ENCODE peak calls at places on chromosomes 7 and 10, in nine cellular contexts. N is NCI-H1694; P is stimulated activated naive CD8-positive, alpha-beta T cell treated with anti-CD3 and anti-CD28 coated beads, Interleukin-15, Interleukin-2, amounts not matched to agents 100 U/mL and 50 U/mL, for 24 hours; T is neural crest cell; W is cardiac septum; X is heart left ventricle; K is AG08395; S is HS-5; J is Daoy. I is an unnamed sample.

GRCh38 chr7:47484457-47484856 is 97.5 kb downstream of the TNS3 start:
- DNase-seq in N (no peak), P (no peak), T (no peak), W (no peak), X (no peak), K (no peak), S (no peak), J (no peak), I (no peak)

GRCh38 chr7:84524714-84525694 is 330.4 kb upstream of the SEMA3A start:
- DNase-seq in N (no peak), P (no peak), T (no peak), W (no peak), X (no peak), K (peak), S (no peak), J (no peak), I (no peak)

GRCh38 chr7:496528-497295 is 22.9 kb downstream of the PDGFA start:
- DNase-seq in N (no peak), P (no peak), T (no peak), W (no peak), X (peak), K (no peak), S (no peak), J (no peak), I (no peak)

GRCh38 chr10:44385423-44385725 is 477 bp upstream of the CXCL12 start:
- DNase-seq in N (no peak), P (no peak), T (no peak), W (no peak), X (no peak), K (no peak), S (no peak), J (no peak), I (no peak)

GRCh38 chr10:124152781-124153600 is 59.6 kb upstream of the CHST15 start:
- DNase-seq in N (no peak), P (peak), T (peak), W (peak), X (peak), K (peak), S (peak), J (peak), I (no peak)

GRCh38 chr7:30463400-30464145 is 15.0 kb downstream of the NOD1 start:
- DNase-seq in N (no peak), P (no peak), T (no peak), W (no peak), X (no peak), K (no peak), S (no peak), J (no peak), I (no peak)

GRCh38 chr7:149873968-149874643 is at the start of gene ATP6V0E2:
- DNase-seq in N (no peak), P (no peak), T (no peak), W (no peak), X (no peak), K (no peak), S (no peak), J (no peak), I (no peak)

GRCh38 chr7:85716353-85716752 is 529.5 kb upstream of the SEMA3D start:
- DNase-seq in N (no peak), P (no peak), T (no peak), W (no peak), X (no peak), K (no peak), S (no peak), J (no peak), I (no peak)

GRCh38 chr7:3552499-3552898 is 251.4 kb downstream of the SDK1 start:
- DNase-seq in N (no peak), P (no peak), T (no peak), W (no peak), X (no peak), K (no peak), S (no peak), J (peak), I (no peak)

GRCh38 chr7:157339777-157340677 is 3.2 kb downstream of the DNAJB6 start:
- DNase-seq in N (peak), P (peak), T (peak), W (no peak), X (peak), K (peak), S (no peak), J (peak), I (no peak)

GRCh38 chr7:154753226-154753625 is 249.7 kb downstream of the PAXIP1 start:
- DNase-seq in N (no peak), P (no peak), T (no peak), W (no peak), X (no peak), K (no peak), S (no peak), J (no peak), I (no peak)

GRCh38 chr7:110835889-110836288 is 255.0 kb upstream of the LRRN3 start:
- DNase-seq in N (no peak), P (no peak), T (no peak), W (no peak), X (no peak), K (no peak), S (no peak), J (no peak), I (no peak)

GRCh38 chr10:60958892-60959601 is 15.1 kb upstream of the RHOBTB1 start:
- DNase-seq in N (no peak), P (no peak), T (no peak), W (no peak), X (no peak), K (peak), S (no peak), J (no peak), I (no peak)

GRCh38 chr7:135512135-135512887 is 2.4 kb upstream of the CNOT4 start:
- DNase-seq in N (peak), P (no peak), T (no peak), W (no peak), X (no peak), K (peak), S (no peak), J (peak), I (no peak)

GRCh38 chr10:2674451-2674850 is 392.9 kb upstream of the PFKP start:
- DNase-seq in N (no peak), P (no peak), T (no peak), W (no peak), X (no peak), K (no peak), S (no peak), J (no peak), I (no peak)

GRCh38 chr10:114009281-114009996 is 34.2 kb upstream of the ADRB1 start:
- DNase-seq in N (no peak), P (no peak), T (no peak), W (no peak), X (no peak), K (no peak), S (no peak), J (peak), I (no peak)

GRCh38 chr7:12490105-12490688 is 80.3 kb upstream of the SCIN start:
- DNase-seq in N (peak), P (no peak), T (no peak), W (no peak), X (no peak), K (peak), S (no peak), J (no peak), I (no peak)

GRCh38 chr7:149670288-149670687 is 103.1 kb downstream of the ZNF467 start:
- DNase-seq in N (peak), P (no peak), T (no peak), W (no peak), X (peak), K (peak), S (no peak), J (peak), I (peak)

GRCh38 chr7:47651355-47652317 is 69.7 kb upstream of the TNS3 start:
- DNase-seq in N (no peak), P (no peak), T (no peak), W (no peak), X (no peak), K (peak), S (peak), J (peak), I (no peak)

GRCh38 chr10:46555713-46556514 is 544 bp downstream of the GPRIN2 start:
- DNase-seq in N (no peak), P (peak), T (peak), W (peak), X (peak), K (no peak), S (no peak), J (no peak), I (no peak)

GRCh38 chr7:39919646-39920045 is 30.4 kb upstream of the CDK13 start:
- DNase-seq in N (no peak), P (no peak), T (no peak), W (no peak), X (no peak), K (no peak), S (no peak), J (no peak), I (no peak)

GRCh38 chr7:83161851-83162401 is 758 bp downstream of the PCLO start:
- DNase-seq in N (no peak), P (no peak), T (no peak), W (no peak), X (no peak), K (no peak), S (no peak), J (no peak), I (no peak)

GRCh38 chr7:117731455-117731854 is 141.8 kb downstream of the CTTNBP2 start:
- DNase-seq in N (no peak), P (peak), T (no peak), W (no peak), X (no peak), K (no peak), S (no peak), J (no peak), I (no peak)

GRCh38 chr7:21967500-21968099 is 21.9 kb upstream of the CDCA7L start:
- DNase-seq in N (no peak), P (peak), T (no peak), W (no peak), X (no peak), K (no peak), S (no peak), J (peak), I (no peak)

GRCh38 chr10:62374862-62375710 is 917 bp downstream of the ZNF365 start:
- DNase-seq in N (no peak), P (no peak), T (no peak), W (no peak), X (no peak), K (no peak), S (no peak), J (no peak), I (no peak)

GRCh38 chr10:77452952-77453564 is 184.6 kb downstream of the KCNMA1 start:
- DNase-seq in N (no peak), P (no peak), T (no peak), W (no peak), X (no peak), K (no peak), S (no peak), J (no peak), I (no peak)

GRCh38 chr10:52895066-52895465 is 122.5 kb upstream of the MBL2 start:
- DNase-seq in N (no peak), P (no peak), T (no peak), W (no peak), X (no peak), K (no peak), S (no peak), J (no peak), I (no peak)

GRCh38 chr10:30893208-30893607 is 138.5 kb downstream of the ZNF438 start:
- DNase-seq in N (no peak), P (no peak), T (no peak), W (no peak), X (no peak), K (no peak), S (no peak), J (no peak), I (no peak)

GRCh38 chr10:7192831-7193348 is 217.9 kb downstream of the SFMBT2 start:
- DNase-seq in N (no peak), P (peak), T (no peak), W (no peak), X (no peak), K (no peak), S (no peak), J (no peak), I (no peak)

GRCh38 chr10:80313523-80313922 is 24.1 kb upstream of the MAT1A start:
- DNase-seq in N (no peak), P (no peak), T (no peak), W (no peak), X (no peak), K (no peak), S (no peak), J (no peak), I (no peak)

GRCh38 chr7:150325110-150325611 is 1.8 kb upstream of the ACTR3C start:
- DNase-seq in N (no peak), P (no peak), T (no peak), W (no peak), X (no peak), K (peak), S (no peak), J (no peak), I (no peak)

GRCh38 chr7:26493737-26494423 is 202.2 kb downstream of the SNX10 start:
- DNase-seq in N (no peak), P (no peak), T (no peak), W (no peak), X (no peak), K (no peak), S (no peak), J (no peak), I (no peak)

GRCh38 chr7:140053812-140054539 is 8.8 kb downstream of the PARP12 start:
- DNase-seq in N (no peak), P (no peak), T (no peak), W (no peak), X (no peak), K (no peak), S (no peak), J (no peak), I (no peak)

GRCh38 chr10:132575320-132576201 is 38.0 kb downstream of the INPP5A start:
- DNase-seq in N (no peak), P (peak), T (no peak), W (no peak), X (no peak), K (no peak), S (no peak), J (peak), I (no peak)

GRCh38 chr7:141974831-141975230 is 1.3 kb upstream of the TAS2R38 start:
- DNase-seq in N (no peak), P (no peak), T (no peak), W (no peak), X (no peak), K (no peak), S (peak), J (no peak), I (no peak)

GRCh38 chr10:113612154-113612553 is 51.7 kb downstream of the NRAP start:
- DNase-seq in N (no peak), P (no peak), T (no peak), W (no peak), X (peak), K (no peak), S (no peak), J (no peak), I (no peak)

GRCh38 chr10:29585488-29585976 is 49.2 kb downstream of the SVIL start:
- DNase-seq in N (no peak), P (no peak), T (no peak), W (no peak), X (no peak), K (no peak), S (no peak), J (no peak), I (no peak)

GRCh38 chr10:71715860-71716259 is 3.7 kb downstream of the C10orf105 start:
- DNase-seq in N (no peak), P (no peak), T (no peak), W (no peak), X (no peak), K (no peak), S (no peak), J (no peak), I (no peak)

I was measured in SK-N-MC.